ENCODE peak calls at places on chromosomes 5 and 9, in six cellular contexts. I is choroid plexus epithelial cell; M is GM19239; B is stimulated activated CD4-positive, alpha-beta T cell treated with anti-CD3 and anti-CD28 coated beads, Interleukin-4, amount 100 ng/mL, for 4 hours; Z is substantia nigra; E is KG1. O is an unnamed sample.

GRCh38 chr9:89865981-89866380 is 261.2 kb downstream of the GADD45G start:
- DNase-seq in M (no peak), B (no peak), E (no peak), Z (no peak), I (no peak), O (no peak)

GRCh38 chr9:95516736-95517558 is at the start of gene PTCH1:
- DNase-seq in Z (no peak), E (no peak), M (no peak), I (peak; percentile 57), B (peak; percentile 54), O (peak; percentile 53)

GRCh38 chr5:125486634-125487033 is 740.2 kb upstream of the ZNF608 start:
- DNase-seq in I (peak; percentile 85), E (no peak), Z (no peak), M (no peak), B (no peak), O (no peak)

GRCh38 chr5:136130581-136130980 is 2.1 kb upstream of the SMAD5 start:
- DNase-seq in M (no peak), I (no peak), E (no peak), Z (no peak), B (no peak), O (no peak)

GRCh38 chr5:60036539-60036938 is 143.0 kb upstream of the PDE4D start:
- DNase-seq in M (no peak), E (no peak), Z (no peak), I (no peak), B (no peak), O (no peak)

GRCh38 chr9:71383308-71383707 is 261.9 kb upstream of the TRPM3 start:
- DNase-seq in Z (no peak), I (no peak), E (no peak), M (no peak), B (no peak), O (no peak)

GRCh38 chr9:20593551-20593950 is 28.7 kb downstream of the MLLT3 start:
- DNase-seq in E (no peak), I (peak; percentile 66), M (no peak), B (no peak), Z (no peak), O (no peak)

GRCh38 chr9:136565075-136565721 is 19.4 kb upstream of the NOTCH1 start:
- DNase-seq in E (no peak), I (no peak), M (no peak), B (no peak), Z (no peak), O (no peak)

GRCh38 chr9:70411930-70412677 is 2.4 kb downstream of the KLF9 start:
- DNase-seq in E (no peak), B (peak; percentile 67), M (peak; percentile 64), I (peak; percentile 95), Z (peak; percentile 48), O (no peak)

GRCh38 chr5:150114102-150114641 is 27.8 kb upstream of the CSF1R start:
- DNase-seq in B (no peak), Z (no peak), I (no peak), M (no peak), E (no peak), O (no peak)

O was measured in anterior cingulate cortex.